ENCODE peak calls at places on chromosomes 4 and X, in six cellular contexts. L is GM23248, W is PC-3, Z is SK-N-SH, B is HCT116, Y is MM.1S. D is an unnamed sample. For H3K4me1 and H3K9me2, the result is how much of the 10 kb centered on the place peaks cover.

GRCh38 chrX:15751160-15751819 is 13.2 kb downstream of the CA5B start:
- DNase-seq in L (peak), W (peak), Z (no peak), B (no peak), Y (no peak), D (no peak)

GRCh38 chr4:119676101-119676500 is 47.5 kb upstream of the PDE5A start:
- DNase-seq in L (no peak), W (no peak), Z (no peak), B (no peak), Y (no peak), D (peak)

GRCh38 chr4:153705743-153706468 is 21.8 kb downstream of the TLR2 start:
- DNase-seq in L (no peak), W (no peak), Z (no peak), B (no peak), Y (peak), D (peak)

GRCh38 chrX:2577844-2578444 is 77.2 kb upstream of the DHRSX start:
- DNase-seq in L (peak), W (no peak), Z (no peak), B (no peak), Y (peak), D (no peak)

GRCh38 chrX:21131786-21132185 is 242.4 kb upstream of the CNKSR2 start:
- DNase-seq in L (no peak), W (no peak), Z (no peak), B (no peak), Y (no peak), D (no peak)

GRCh38 chr4:4995103-4995761 is 24.0 kb downstream of the CYTL1 start:
- DNase-seq in L (peak), W (peak), Z (peak), B (peak), Y (peak), D (peak)

GRCh38 chr4:65069177-65069576 is 601.1 kb downstream of the EPHA5 start:
- DNase-seq in L (no peak), W (no peak), Z (no peak), B (no peak), Y (no peak), D (no peak)

GRCh38 chr4:100299019-100299418 is 108.8 kb upstream of the DDIT4L start:
- DNase-seq in L (peak), W (peak), Z (no peak), B (peak), Y (no peak), D (no peak)

GRCh38 chrX:134631404-134632346 is 26.6 kb downstream of the PLAC1 start:
- DNase-seq in L (peak), W (no peak), Z (no peak), B (no peak), Y (no peak), D (no peak)

GRCh38 chrX:25067271-25068172 is 51.8 kb upstream of the ARX start:
- DNase-seq in L (no peak), W (no peak), Z (no peak), B (no peak), Y (peak), D (no peak)

GRCh38 chr4:127875791-127876190 is 4.9 kb upstream of the PLK4 start:
- DNase-seq in L (no peak), W (no peak), Z (no peak), B (no peak), Y (no peak), D (no peak)

GRCh38 chr4:102343964-102344519 is 1.2 kb downstream of the SLC39A8 start:
- DNase-seq in L (no peak), W (peak), Z (no peak), B (peak), Y (peak), D (peak)

GRCh38 chr4:88690355-88690754 is 7.3 kb downstream of the NAP1L5 start:
- DNase-seq in L (peak), W (peak), Z (no peak), B (no peak), Y (no peak), D (no peak)

GRCh38 chr4:32163125-32163524 is 1443.0 kb downstream of the PCDH7 start:
- DNase-seq in L (no peak), W (no peak), Z (no peak), B (no peak), Y (no peak), D (no peak)

GRCh38 chr4:146407669-146408084 is 114.1 kb downstream of the SLC10A7 start:
- DNase-seq in L (peak), W (peak), Z (no peak), B (no peak), Y (no peak), D (no peak)

GRCh38 chr4:169225812-169226211 is 44.9 kb downstream of the SH3RF1 start:
- DNase-seq in L (peak), W (peak), Z (no peak), B (peak), Y (no peak), D (no peak)

GRCh38 chrX:82677281-82677680 is 830.8 kb upstream of the POU3F4 start:
- DNase-seq in L (no peak), W (no peak), Z (no peak), B (no peak), Y (no peak), D (no peak)

GRCh38 chr4:132124624-132124974 is 1024.5 kb upstream of the PCDH10 start:
- DNase-seq in L (no peak), W (no peak), Z (no peak), B (no peak), Y (no peak), D (no peak)

GRCh38 chr4:124636793-124637192 is 75.7 kb downstream of the ANKRD50 start:
- DNase-seq in L (no peak), W (no peak), Z (no peak), B (no peak), Y (no peak), D (no peak)

GRCh38 chr4:138910914-138911336 is 104.7 kb upstream of the NOCT start:
- DNase-seq in L (peak), W (peak), Z (peak), B (no peak), Y (no peak), D (no peak)

GRCh38 chrX:25012793-25013592 is 2.8 kb downstream of the ARX start:
- DNase-seq in L (peak), W (no peak), Z (peak), B (no peak), Y (no peak), D (peak)

GRCh38 chr4:2417765-2418651 is at the start of gene ZFYVE28:
- DNase-seq in L (peak), W (peak), Z (no peak), B (no peak), Y (no peak), D (no peak)

GRCh38 chrX:76555269-76555668 is 127.8 kb downstream of the MAGEE1 start:
- DNase-seq in L (no peak), W (no peak), Z (no peak), B (no peak), Y (no peak), D (no peak)

GRCh38 chrX:133375558-133376340 is 39.5 kb downstream of the GPC4 start:
- DNase-seq in L (no peak), W (no peak), Z (peak), B (no peak), Y (no peak), D (no peak)

GRCh38 chrX:427812-428725 is 41.4 kb upstream of the PPP2R3B start:
- DNase-seq in L (peak), W (peak), Z (peak), B (no peak), Y (peak), D (no peak)

GRCh38 chrX:97668126-97668525 is 784.4 kb downstream of the RPA4 start:
- DNase-seq in L (no peak), W (no peak), Z (no peak), B (no peak), Y (no peak), D (no peak)

GRCh38 chrX:23854945-23855344 is 52.8 kb downstream of the APOO start:
- DNase-seq in L (peak), W (no peak), Z (no peak), B (no peak), Y (no peak), D (no peak)

DNA sequence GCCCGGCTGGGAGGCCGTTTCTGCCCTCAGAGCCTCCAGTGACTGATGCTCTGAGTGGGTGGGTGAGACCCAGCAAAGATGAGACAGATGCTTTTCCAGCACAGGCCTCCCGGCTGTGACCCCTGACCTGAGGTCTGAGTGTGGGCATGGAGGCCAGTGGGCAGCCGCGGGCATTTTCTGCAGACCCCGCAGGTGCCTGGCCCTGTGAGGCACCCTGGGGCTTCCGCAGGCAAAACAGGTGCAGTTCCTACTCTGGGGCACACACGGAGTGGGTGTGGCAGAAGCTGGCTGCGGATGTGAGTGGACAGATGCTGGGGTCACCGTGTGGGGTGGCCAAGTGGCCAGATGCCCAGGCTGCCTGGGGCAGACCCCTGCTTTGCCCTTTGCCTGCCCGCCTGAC is 14.8 kb downstream of the HTRA3 start:
- DNase-seq in L (no peak), W (no peak), Z (no peak), B (no peak), Y (no peak), D (no peak)
- H3K4me1 ChIP-seq in L (under half), W (under half), Z (under half), B (under half), Y (under half), D (under half)

GRCh38 chrX:70026851-70027200 is 22.9 kb downstream of the AWAT2 start:
- DNase-seq in L (no peak), W (no peak), Z (no peak), B (no peak), Y (no peak), D (no peak)

GRCh38 chrX:70030242-70030823 is 19.4 kb downstream of the AWAT2 start:
- DNase-seq in L (peak), W (peak), Z (peak), B (peak), Y (peak), D (peak)

GRCh38 chrX:70026112-70026850 is 23.5 kb downstream of the AWAT2 start:
- DNase-seq in L (no peak), W (no peak), Z (no peak), B (no peak), Y (no peak), D (no peak)

GRCh38 chrX:70032797-70033196 is 16.9 kb downstream of the AWAT2 start:
- DNase-seq in L (no peak), W (no peak), Z (no peak), B (no peak), Y (no peak), D (no peak)

DNA sequence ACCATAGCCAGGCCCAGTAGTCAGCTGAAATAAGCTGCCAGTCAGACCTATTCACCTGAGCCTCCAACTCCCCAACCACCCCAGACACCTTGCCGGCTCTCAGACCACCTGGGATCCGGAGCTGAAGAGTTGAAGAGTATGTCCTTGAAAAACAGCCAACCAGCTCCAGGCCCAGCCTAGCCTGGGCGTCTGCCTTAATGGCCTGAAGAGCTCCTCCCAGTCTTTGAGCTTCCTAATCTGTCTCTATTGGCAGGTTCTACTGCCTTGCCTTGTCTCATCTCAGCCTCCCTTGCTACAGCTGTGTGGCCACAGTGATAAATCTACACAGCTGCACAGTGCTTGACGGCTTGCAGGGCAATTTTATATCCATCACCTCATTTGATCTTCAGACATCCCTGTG is 19.9 kb downstream of the AWAT2 start:
- DNase-seq in L (no peak), W (no peak), Z (no peak), B (no peak), Y (no peak), D (no peak)
- H3K9me2 ChIP-seq in L (under half), W (under half), Z (under half), B (under half), Y (under half), D (under half)

GRCh38 chr4:74934822-74935326 is 2.0 kb downstream of the PARM1 start:
- DNase-seq in L (peak), W (no peak), Z (no peak), B (no peak), Y (no peak), D (no peak)
- H3K9ac ChIP-seq in L (no peak), W (no peak), Z (no peak), B (no peak), Y (peak), D (peak)

GRCh38 chr4:37729649-37730004 is 43.5 kb upstream of the RELL1 start:
- DNase-seq in L (no peak), W (no peak), Z (no peak), B (no peak), Y (no peak), D (no peak)

GRCh38 chr4:37735578-37735977 is 49.4 kb upstream of the RELL1 start:
- DNase-seq in L (no peak), W (no peak), Z (no peak), B (no peak), Y (no peak), D (no peak)

GRCh38 chr4:37732787-37733186 is 46.6 kb upstream of the RELL1 start:
- DNase-seq in L (no peak), W (no peak), Z (no peak), B (no peak), Y (no peak), D (no peak)

GRCh38 chr4:37734989-37735388 is 48.8 kb upstream of the RELL1 start:
- DNase-seq in L (no peak), W (no peak), Z (no peak), B (no peak), Y (no peak), D (no peak)

GRCh38 chr4:37733230-37733904 is 47.2 kb upstream of the RELL1 start:
- DNase-seq in L (no peak), W (no peak), Z (no peak), B (no peak), Y (no peak), D (no peak)
- H3K4me1 ChIP-seq in L (under half), W (under half), Z (under half), B (under half), Y (under half), D (under half)